ENCODE peak calls at places on chromosomes 12 and 14, in four cellular contexts. K, X, H and W are unnamed samples.

GRCh38 chr14:103856105-103856504 is 8.7 kb upstream of the PPP1R13B start:
- DNase-seq in H (no peak), X (no peak), K (no peak), W (peak)

GRCh38 chr14:104144911-104145825 is 6.8 kb downstream of the KIF26A start:
- DNase-seq in H (no peak), K (no peak), X (peak), W (peak)

GRCh38 chr12:3313066-3313465 is 177.9 kb upstream of the PRMT8 start:
- DNase-seq in H (peak), K (no peak), X (no peak), W (no peak)

GRCh38 chr12:26754148-26754547 is 78.8 kb downstream of the ITPR2 start:
- DNase-seq in H (no peak), X (no peak), K (no peak), W (no peak)

GRCh38 chr12:52036587-52037171 is 14.6 kb upstream of the NR4A1 start:
- DNase-seq in H (peak), X (peak), K (peak), W (peak)

GRCh38 chr12:67275380-67275913 is 6.3 kb downstream of the CAND1 start:
- DNase-seq in H (no peak), K (no peak), X (no peak), W (no peak)

GRCh38 chr12:75650100-75650499 is 138.7 kb upstream of the KRR1 start:
- DNase-seq in X (no peak), H (no peak), K (no peak), W (no peak)

GRCh38 chr14:100617715-100618693 is 30.8 kb upstream of the BEGAIN start:
- DNase-seq in H (peak), K (no peak), X (no peak), W (peak)

GRCh38 chr12:53538209-53538689 is 31.0 kb upstream of the NPFF start:
- DNase-seq in X (no peak), K (peak), H (peak), W (no peak)

GRCh38 chr12:46506198-46506597 is 133.6 kb upstream of the SLC38A2 start:
- DNase-seq in H (no peak), X (no peak), K (no peak), W (no peak)

GRCh38 chr12:117155278-117156060 is 34.8 kb downstream of the FBXO21 start:
- DNase-seq in H (peak), K (peak), X (peak), W (peak)

GRCh38 chr14:73710737-73711136 is 3.4 kb downstream of the PNMA1 start:
- DNase-seq in X (no peak), H (no peak), K (no peak), W (no peak)

GRCh38 chr14:105294142-105294597 is 6.6 kb downstream of the BRF1 start:
- DNase-seq in X (peak), H (peak), K (peak), W (peak)

GRCh38 chr14:54330876-54331275 is 65.9 kb upstream of the CDKN3 start:
- DNase-seq in K (no peak), H (no peak), X (no peak), W (no peak)

GRCh38 chr14:64117671-64118402 is 176.3 kb downstream of the ESR2 start:
- DNase-seq in H (peak), X (peak), K (peak), W (peak)

DNA sequence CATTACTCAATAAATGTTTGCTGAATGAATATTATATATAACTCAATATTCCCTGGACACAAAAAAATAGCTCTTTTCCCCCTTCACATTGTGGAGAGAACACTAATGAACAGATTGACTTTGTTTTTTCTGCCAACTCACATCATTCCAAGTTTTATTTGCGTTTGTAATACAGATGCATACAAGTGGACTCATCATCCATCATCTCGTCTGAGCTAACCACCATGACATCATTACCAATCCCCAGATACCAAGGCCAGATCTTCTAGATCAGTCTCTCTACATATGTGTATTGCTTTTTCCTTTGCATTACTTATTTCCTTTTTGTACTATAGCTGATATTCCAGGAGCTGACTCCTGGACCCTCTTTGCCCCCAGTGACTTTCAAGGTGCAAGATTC is 193.0 kb upstream of the EEA1 start:
- DNase-seq in X (no peak), H (peak), K (no peak), W (no peak)
- H3K4me3 ChIP-seq in X (no peak), H (no peak), K (no peak), W (no peak)

GRCh38 chr14:36585100-36585499 is 2.7 kb upstream of the NKX2-8 start:
- DNase-seq in K (no peak), X (no peak), H (no peak), W (no peak)

GRCh38 chr14:36582874-36583241 is 444 bp upstream of the NKX2-8 start:
- DNase-seq in X (no peak), K (no peak), H (no peak), W (no peak)

GRCh38 chr14:36584167-36584811 is 1.9 kb upstream of the NKX2-8 start:
- DNase-seq in H (no peak), K (no peak), X (no peak), W (no peak)

GRCh38 chr14:36582011-36582873 is at the start of gene NKX2-8:
- DNase-seq in X (no peak), K (no peak), H (no peak), W (no peak)

GRCh38 chr14:36583242-36584166 is 1.1 kb upstream of the NKX2-8 start:
- DNase-seq in X (no peak), H (no peak), K (no peak), W (no peak)
- H3K4me3 ChIP-seq in X (no peak), H (no peak), K (no peak), W (no peak)

DNA sequence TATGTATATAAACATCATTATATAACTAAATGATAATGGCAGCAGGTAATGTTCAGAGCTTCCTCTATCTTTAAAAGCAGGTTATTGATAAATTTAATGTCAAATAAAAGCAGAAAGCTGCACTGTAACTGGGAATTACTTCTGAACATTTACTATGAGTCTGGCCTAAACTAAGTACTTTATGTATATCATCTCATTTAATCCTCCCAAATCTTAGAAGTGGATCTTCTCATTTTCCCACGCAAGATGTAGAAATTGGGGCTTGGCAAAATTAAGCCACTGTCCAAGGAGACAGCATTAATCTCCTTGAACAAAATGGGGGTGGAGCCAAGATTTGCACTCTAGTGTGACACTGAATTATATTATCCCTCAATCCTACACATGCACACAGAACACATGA is 5.7 kb downstream of the NIN start:
- DNase-seq in H (no peak), X (no peak), K (no peak), W (no peak)
- H3K4me3 ChIP-seq in H (no peak), X (no peak), K (no peak), W (no peak)

DNA sequence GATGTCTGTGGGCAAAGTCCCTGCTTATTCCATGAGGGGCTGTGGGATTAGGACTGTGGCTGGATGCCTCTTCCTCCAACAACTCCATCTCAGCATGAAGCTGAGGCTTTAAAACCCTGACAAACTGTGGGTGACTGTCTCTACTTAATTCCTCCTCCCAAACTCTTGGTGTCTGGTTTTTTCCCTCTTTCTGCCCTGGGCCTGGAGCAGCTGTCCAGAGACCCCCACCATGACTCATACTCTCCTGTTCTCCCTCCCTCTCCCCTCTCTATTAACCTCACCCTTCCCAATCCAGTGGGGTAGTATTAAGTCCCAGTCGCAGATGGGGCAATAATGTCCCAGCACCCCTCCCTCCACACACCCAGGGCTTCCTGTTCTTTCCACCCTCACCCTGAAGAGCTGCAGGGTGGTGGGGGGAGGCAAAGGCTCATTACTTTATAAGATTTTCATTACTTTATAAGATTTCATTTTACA is 2.1 kb upstream of the DNAJC14 start:
- DNase-seq in K (no peak), X (no peak), H (no peak), W (no peak)
- H3K4me3 ChIP-seq in K (no peak), X (peak), H (peak), W (peak)

GRCh38 chr12:88111074-88111652 is 30.7 kb downstream of the CEP290 start:
- DNase-seq in K (no peak), H (peak), X (no peak), W (no peak)
- H3K4me3 ChIP-seq in K (no peak), H (peak), X (no peak), W (no peak)

DNA sequence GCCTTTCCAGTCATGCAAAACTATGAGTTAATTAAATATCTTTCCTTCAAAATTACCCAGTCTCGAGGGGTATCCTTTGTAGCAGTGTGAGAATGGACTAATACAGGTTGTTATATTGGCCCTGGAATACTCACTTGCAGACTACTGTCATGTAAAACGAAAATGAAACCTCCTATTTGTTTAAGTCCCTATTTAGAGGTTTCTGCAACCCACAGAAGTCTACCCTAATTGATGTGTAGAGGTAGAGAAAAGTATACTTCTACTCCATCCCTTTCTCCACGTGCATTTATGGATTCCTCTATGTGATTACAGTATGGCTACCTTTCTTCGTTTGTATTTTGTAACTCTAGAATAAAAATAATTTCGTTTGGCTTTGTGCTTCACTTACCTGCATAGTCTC is 371.1 kb downstream of the FSCB start:
- DNase-seq in X (no peak), H (no peak), K (no peak), W (no peak)
- H3K4me3 ChIP-seq in X (no peak), H (no peak), K (no peak), W (no peak)

GRCh38 chr12:113462117-113462774 is 9.4 kb downstream of the LHX5 start:
- DNase-seq in X (peak), H (peak), K (peak), W (peak)
- H3K4me3 ChIP-seq in X (no peak), H (peak), K (no peak), W (peak)